ENCODE peak calls at places on chromosomes 3 and 15, in four cellular contexts. One of them, this sample, is unnamed.
A peak's percentile ranks its signal among the peaks of the same experiment; 100 is the strongest.

GRCh38 chr3:58386966-58387365 is 46.7 kb downstream of the PDHB start:
- DNase-seq in heart right ventricle: no peak
- DNase-seq in cerebellar cortex: peak; percentile 42
- DNase-seq in testis: no peak
- DNase-seq in this sample: no peak

GRCh38 chr15:89664441-89664840 is 9.2 kb upstream of the KIF7 start:
- DNase-seq in cerebellar cortex: no peak
- DNase-seq in testis: no peak
- DNase-seq in heart right ventricle: no peak
- DNase-seq in this sample: peak; percentile 64

GRCh38 chr15:23606226-23606625 is 40.8 kb downstream of the MKRN3 start:
- DNase-seq in cerebellar cortex: no peak
- DNase-seq in heart right ventricle: no peak
- DNase-seq in testis: no peak
- DNase-seq in this sample: no peak

GRCh38 chr3:99731499-99731898 is 86.2 kb upstream of the CMSS1 start:
- DNase-seq in testis: no peak
- DNase-seq in heart right ventricle: no peak
- DNase-seq in cerebellar cortex: no peak
- DNase-seq in this sample: no peak

GRCh38 chr3:133488785-133489367 is 84.6 kb upstream of the CDV3 start:
- DNase-seq in cerebellar cortex: no peak
- DNase-seq in testis: no peak
- DNase-seq in heart right ventricle: no peak
- DNase-seq in this sample: peak; percentile 45

GRCh38 chr3:168933614-168934013 is 729.9 kb downstream of the MECOM start:
- DNase-seq in cerebellar cortex: no peak
- DNase-seq in testis: no peak
- DNase-seq in heart right ventricle: no peak
- DNase-seq in this sample: no peak

GRCh38 chr3:45496550-45496949 is 98.0 kb upstream of the LIMD1 start:
- DNase-seq in heart right ventricle: peak; percentile 41
- DNase-seq in cerebellar cortex: no peak
- DNase-seq in testis: no peak
- DNase-seq in this sample: no peak

GRCh38 chr15:31268108-31268501 is 58.5 kb upstream of the KLF13 start:
- DNase-seq in testis: peak; percentile 0
- DNase-seq in heart right ventricle: no peak
- DNase-seq in cerebellar cortex: no peak
- DNase-seq in this sample: peak; percentile 76

GRCh38 chr15:88956906-88957305 is 43.7 kb upstream of the MFGE8 start:
- DNase-seq in heart right ventricle: no peak
- DNase-seq in testis: no peak
- DNase-seq in cerebellar cortex: no peak
- DNase-seq in this sample: no peak

GRCh38 chr3:17740703-17741102 is 1.7 kb downstream of the TBC1D5 start:
- DNase-seq in testis: no peak
- DNase-seq in cerebellar cortex: peak; percentile 25
- DNase-seq in heart right ventricle: no peak
- DNase-seq in this sample: no peak

GRCh38 chr15:71447328-71448250 is 332.3 kb downstream of the THSD4 start:
- DNase-seq in cerebellar cortex: no peak
- DNase-seq in heart right ventricle: no peak
- DNase-seq in testis: no peak
- DNase-seq in this sample: no peak

GRCh38 chr3:70550723-70551319 is 238.4 kb upstream of the MDFIC2 start:
- DNase-seq in testis: peak; percentile 81
- DNase-seq in cerebellar cortex: peak; percentile 41
- DNase-seq in heart right ventricle: peak; percentile 72
- DNase-seq in this sample: peak; percentile 75

GRCh38 chr3:183161552-183162345 is 785 bp downstream of the LAMP3 start:
- DNase-seq in heart right ventricle: no peak
- DNase-seq in cerebellar cortex: no peak
- DNase-seq in testis: no peak
- DNase-seq in this sample: peak; percentile 38

GRCh38 chr3:42067324-42067723 is 23.8 kb upstream of the TRAK1 start:
- DNase-seq in cerebellar cortex: no peak
- DNase-seq in heart right ventricle: no peak
- DNase-seq in testis: no peak
- DNase-seq in this sample: no peak

GRCh38 chr15:34651962-34652725 is 68.7 kb upstream of the GOLGA8B start:
- DNase-seq in heart right ventricle: no peak
- DNase-seq in cerebellar cortex: no peak
- DNase-seq in testis: no peak
- DNase-seq in this sample: no peak

GRCh38 chr15:22881739-22882440 is 43.4 kb downstream of the NIPA2 start:
- DNase-seq in heart right ventricle: no peak
- DNase-seq in cerebellar cortex: no peak
- DNase-seq in testis: no peak
- DNase-seq in this sample: no peak

GRCh38 chr3:138861755-138862333 is 27.1 kb upstream of the PIK3CB start:
- DNase-seq in heart right ventricle: no peak
- DNase-seq in cerebellar cortex: no peak
- DNase-seq in testis: no peak
- DNase-seq in this sample: no peak

GRCh38 chr15:45399381-45400212 is 21.3 kb upstream of the GATM start:
- DNase-seq in cerebellar cortex: peak; percentile 87
- DNase-seq in heart right ventricle: no peak
- DNase-seq in testis: no peak
- DNase-seq in this sample: no peak

GRCh38 chr3:170397579-170398177 is 21.0 kb upstream of the CLDN11 start:
- DNase-seq in heart right ventricle: no peak
- DNase-seq in testis: no peak
- DNase-seq in cerebellar cortex: no peak
- DNase-seq in this sample: no peak

This sample was measured in thyroid gland.